ENCODE peak calls at places on chromosomes 11 and 22, in seven cellular contexts. A is neural progenitor cell, B is fibroblast of lung, L is IMR-90, F is endothelial cell of umbilical vein, G is MM.1S, V is astrocyte. O is an unnamed sample.

GRCh38 chr11:14520086-14520901 is at the start of gene PSMA1:
- DNase-seq in A (peak; percentile 97), B (peak; percentile 97), L (peak; percentile 94), F (peak; percentile 98), G (peak; percentile 96), V (peak; percentile 93), O (peak; percentile 92)

GRCh38 chr11:12552677-12553076 is 121.5 kb upstream of the TEAD1 start:
- DNase-seq in A (no peak), B (peak; percentile 97), L (peak; percentile 90), F (no peak), G (no peak), V (peak; percentile 96), O (no peak)

GRCh38 chr11:117640041-117640440 is 157.0 kb downstream of the DSCAML1 start:
- DNase-seq in A (no peak), B (no peak), L (no peak), F (no peak), G (no peak), V (no peak), O (no peak)

GRCh38 chr11:119222308-119222707 is 16.2 kb downstream of the CBL start:
- DNase-seq in A (no peak), B (peak; percentile 58), L (peak; percentile 81), F (peak; percentile 64), G (no peak), V (peak; percentile 44), O (peak; percentile 25)

GRCh38 chr11:8059030-8059429 is 22.0 kb upstream of the TUB start:
- DNase-seq in A (no peak), B (no peak), L (no peak), F (no peak), G (no peak), V (no peak), O (peak; percentile 58)

GRCh38 chr11:68704887-68705286 is 20.5 kb downstream of the GAL start:
- DNase-seq in A (peak; percentile 51), B (peak; percentile 6), L (no peak), F (no peak), G (no peak), V (no peak), O (no peak)

GRCh38 chr11:113281052-113281725 is 33.2 kb upstream of the TTC12 start:
- DNase-seq in A (no peak), B (no peak), L (no peak), F (no peak), G (no peak), V (no peak), O (no peak)

GRCh38 chr22:45818130-45819085 is 146.8 kb downstream of the ATXN10 start:
- DNase-seq in A (peak; percentile 51), B (peak; percentile 36), L (no peak), F (no peak), G (no peak), V (peak; percentile 27), O (no peak)

GRCh38 chr11:34940026-34940677 is 23.7 kb downstream of the PDHX start:
- DNase-seq in A (no peak), B (peak; percentile 88), L (peak; percentile 33), F (no peak), G (no peak), V (peak; percentile 88), O (peak; percentile 51)

GRCh38 chr11:12539570-12539969 is 134.7 kb upstream of the TEAD1 start:
- DNase-seq in A (no peak), B (peak; percentile 94), L (peak; percentile 99), F (peak; percentile 78), G (no peak), V (peak; percentile 91), O (peak; percentile 92)

GRCh38 chr11:5600374-5600851 is 4.0 kb downstream of the TRIM6 start:
- DNase-seq in A (peak; percentile 90), B (peak; percentile 86), L (peak; percentile 90), F (peak; percentile 91), G (peak; percentile 67), V (peak; percentile 79), O (peak; percentile 93)

GRCh38 chr11:83663446-83663845 is 377.3 kb upstream of the CCDC90B start:
- DNase-seq in A (no peak), B (peak; percentile 71), L (peak; percentile 5), F (peak; percentile 9), G (no peak), V (peak; percentile 62), O (no peak)

GRCh38 chr22:33555814-33556522 is 364.3 kb downstream of the LARGE1 start:
- DNase-seq in A (no peak), B (no peak), L (no peak), F (no peak), G (no peak), V (no peak), O (no peak)

GRCh38 chr11:122044086-122044485 is 71.9 kb downstream of the BLID start:
- DNase-seq in A (no peak), B (no peak), L (peak; percentile 38), F (no peak), G (no peak), V (no peak), O (peak; percentile 44)

GRCh38 chr11:13297917-13298356 is 20.3 kb downstream of the BMAL1 start:
- DNase-seq in A (no peak), B (no peak), L (no peak), F (no peak), G (no peak), V (no peak), O (no peak)

GRCh38 chr11:120209750-120210650 is 832 bp upstream of the OAF start:
- DNase-seq in A (peak; percentile 38), B (no peak), L (no peak), F (no peak), G (no peak), V (no peak), O (peak; percentile 90)

GRCh38 chr11:86688398-86689179 is 16.2 kb upstream of the ME3 start:
- DNase-seq in A (no peak), B (peak; percentile 87), L (peak; percentile 91), F (no peak), G (no peak), V (peak; percentile 78), O (no peak)

GRCh38 chr11:19756675-19757475 is 44.2 kb downstream of the NAV2 start:
- DNase-seq in A (peak; percentile 51), B (peak; percentile 68), L (no peak), F (peak; percentile 46), G (no peak), V (peak; percentile 55), O (no peak)

GRCh38 chr11:61133956-61134662 is 27.1 kb downstream of the VPS37C start:
- DNase-seq in A (no peak), B (no peak), L (no peak), F (no peak), G (no peak), V (no peak), O (no peak)

GRCh38 chr11:36398261-36398953 is 102.3 kb downstream of the PRR5L start:
- DNase-seq in A (no peak), B (peak; percentile 57), L (no peak), F (no peak), G (no peak), V (peak; percentile 42), O (no peak)

GRCh38 chr11:132904091-132904490 is 628.2 kb downstream of the OPCML start:
- DNase-seq in A (no peak), B (no peak), L (no peak), F (no peak), G (no peak), V (no peak), O (no peak)
- H3K36me3 ChIP-seq in A (no peaks in the 10 kb centered on the region), B (no peaks in the 10 kb centered on the region), L (no peaks in the 10 kb centered on the region), F (no peaks in the 10 kb centered on the region), G (no peaks in the 10 kb centered on the region), V (no peaks in the 10 kb centered on the region), O (no peaks in the 10 kb centered on the region)

DNA sequence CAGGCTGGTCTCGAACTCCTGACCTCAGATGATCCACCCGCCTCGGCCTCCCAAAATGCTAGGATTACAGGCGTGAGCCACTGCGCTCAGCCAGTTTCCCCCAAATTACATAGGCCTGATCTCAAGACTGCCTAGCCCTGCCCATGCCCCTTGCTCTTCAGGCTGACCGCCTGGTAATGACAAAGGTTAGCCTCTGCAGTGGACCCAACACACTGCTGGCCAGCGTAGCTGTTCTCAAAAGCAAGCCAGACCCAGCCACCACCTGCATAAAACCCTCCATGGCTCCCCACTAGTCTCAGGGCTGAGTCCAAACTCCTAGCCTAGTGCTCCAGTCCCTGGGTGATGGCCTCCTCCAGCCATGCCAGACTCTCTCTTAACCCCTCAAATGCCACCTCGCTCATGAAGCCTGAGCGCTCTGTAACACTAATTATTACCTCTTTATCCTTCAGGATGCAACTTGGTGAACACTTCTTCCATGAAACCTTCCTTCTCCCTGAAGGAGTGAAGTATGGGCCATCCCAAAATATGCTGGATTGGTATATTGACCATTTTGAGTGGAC is 836 bp upstream of the RSPH14 start:
- DNase-seq in A (no peak), B (no peak), L (no peak), F (no peak), G (no peak), V (no peak), O (no peak)
- H2AFZ ChIP-seq in A (no peak overlapping the region), B (no peak overlapping the region), L (peak overlapping the region; percentile 34), F (no peak overlapping the region), G (no peak overlapping the region), V (no peak overlapping the region), O (peak overlapping the region; percentile 82)

DNA sequence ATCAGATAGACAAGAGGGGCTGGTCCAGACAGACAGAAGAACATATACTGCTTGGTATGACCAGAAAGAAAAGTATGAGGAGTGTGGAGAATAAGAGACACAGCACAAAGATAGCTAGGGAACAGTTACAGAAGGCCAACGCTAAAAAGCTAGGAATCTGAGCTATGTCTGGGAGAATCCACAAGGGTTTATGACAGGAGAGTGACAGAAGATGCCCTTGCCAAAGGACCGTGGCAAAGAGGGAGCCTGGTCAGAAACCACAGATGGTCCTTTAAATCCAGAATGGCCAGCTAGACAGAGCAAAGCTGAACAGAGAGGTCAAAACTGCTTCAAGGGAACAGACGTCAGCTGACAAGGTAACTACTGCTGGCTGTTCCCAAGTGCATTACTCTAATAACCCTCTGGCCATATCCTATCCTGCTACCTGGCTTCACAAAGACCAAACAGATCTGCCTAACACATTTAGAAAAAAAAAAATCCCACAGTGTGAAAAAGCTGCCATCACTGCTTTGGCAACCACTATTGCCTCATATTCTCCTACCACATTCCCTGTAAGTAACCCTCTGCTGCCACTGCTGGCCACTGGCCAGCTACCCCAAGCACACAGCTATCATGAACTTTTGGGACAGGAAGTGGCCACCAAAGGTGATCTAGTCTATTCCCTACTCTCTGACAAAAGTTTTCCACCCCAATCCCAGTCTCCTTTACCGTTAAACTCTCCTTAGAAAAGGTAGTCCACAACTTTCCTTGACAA is 7.3 kb downstream of the SERGEF start:
- DNase-seq in A (no peak), B (no peak), L (no peak), F (no peak), G (no peak), V (no peak), O (no peak)
- H3K36me3 ChIP-seq in A (no peaks in the 10 kb centered on the region), B (no peaks in the 10 kb centered on the region), L (peaks cover 5% of the 10 kb centered on the region), F (no peaks in the 10 kb centered on the region), G (no peaks in the 10 kb centered on the region), V (peaks cover 10% of the 10 kb centered on the region), O (no peaks in the 10 kb centered on the region)

GRCh38 chr11:102312656-102313055 is 4.6 kb upstream of the BIRC3 start:
- DNase-seq in A (no peak), B (no peak), L (peak; percentile 40), F (peak; percentile 53), G (no peak), V (no peak), O (no peak)

GRCh38 chr11:102317099-102317767 is at the start of gene BIRC3:
- DNase-seq in A (peak; percentile 75), B (peak; percentile 93), L (peak; percentile 98), F (peak; percentile 91), G (peak; percentile 99), V (peak; percentile 95), O (peak; percentile 89)

GRCh38 chr11:102313225-102313940 is 3.9 kb upstream of the BIRC3 start:
- DNase-seq in A (no peak), B (peak; percentile 22), L (no peak), F (peak; percentile 13), G (no peak), V (no peak), O (no peak)

GRCh38 chr11:102316505-102316904 is 779 bp upstream of the BIRC3 start:
- DNase-seq in A (no peak), B (no peak), L (no peak), F (no peak), G (peak; percentile 37), V (no peak), O (no peak)

GRCh38 chr11:102314784-102315183 is 2.5 kb upstream of the BIRC3 start:
- DNase-seq in A (no peak), B (no peak), L (no peak), F (no peak), G (no peak), V (no peak), O (no peak)
- H2AFZ ChIP-seq in A (no peak overlapping the region), B (no peak overlapping the region), L (no peak overlapping the region), F (no peak overlapping the region), G (no peak overlapping the region), V (no peak overlapping the region), O (no peak overlapping the region)